ENCODE peak calls at places on chromosomes 13 and 19, in five cellular contexts. D, P, S, F and M are unnamed samples.

GRCh38 chr13:52345048-52345447 is 60.9 kb downstream of the THSD1 start:
- DNase-seq in S (no peak), D (no peak), F (no peak), P (no peak), M (no peak)

GRCh38 chr13:99380921-99381645 is 73.9 kb upstream of the GPR183 start:
- DNase-seq in P (no peak), S (peak), D (no peak), F (no peak), M (peak)

GRCh38 chr13:46812398-46812797 is 15.4 kb upstream of the ESD start:
- DNase-seq in S (no peak), F (no peak), P (no peak), D (no peak), M (no peak)

GRCh38 chr13:24005711-24006281 is 108.5 kb upstream of the C1QTNF9B start:
- DNase-seq in S (no peak), P (no peak), D (no peak), F (no peak), M (peak)

GRCh38 chr19:5644051-5644450 is 21.2 kb downstream of the SAFB start:
- DNase-seq in P (no peak), F (no peak), D (no peak), S (no peak), M (no peak)

GRCh38 chr19:4393947-4394590 is 6.3 kb downstream of the SH3GL1 start:
- DNase-seq in D (no peak), F (peak), S (no peak), P (peak), M (no peak)

GRCh38 chr19:16849168-16849567 is 20.0 kb downstream of the SIN3B start:
- DNase-seq in S (no peak), D (no peak), F (no peak), P (no peak), M (no peak)

GRCh38 chr13:76937416-76937815 is 10.9 kb upstream of the ACOD1 start:
- DNase-seq in F (no peak), P (no peak), D (peak), S (no peak), M (no peak)

GRCh38 chr13:20359335-20359734 is 127.2 kb upstream of the GJB6 start:
- DNase-seq in S (no peak), D (no peak), F (no peak), P (no peak), M (no peak)

GRCh38 chr19:28386080-28386869 is 826.7 kb downstream of the UQCRFS1 start:
- DNase-seq in P (no peak), F (no peak), S (no peak), D (no peak), M (no peak)

GRCh38 chr19:39265321-39265916 is 2.8 kb upstream of the IFNL2 start:
- DNase-seq in F (no peak), P (no peak), S (no peak), D (no peak), M (no peak)

GRCh38 chr13:100128373-100128772 is 39.5 kb downstream of the PCCA start:
- DNase-seq in D (peak), F (no peak), S (no peak), P (no peak), M (no peak)

GRCh38 chr19:31962565-31962996 is 382.8 kb upstream of the ZNF507 start:
- DNase-seq in D (no peak), S (no peak), F (no peak), P (no peak), M (no peak)

GRCh38 chr13:77002590-77003190 is 10.8 kb downstream of the CLN5 start:
- DNase-seq in P (peak), D (peak), S (no peak), F (no peak), M (no peak)

GRCh38 chr13:49112782-49113525 is 107.2 kb upstream of the MLNR start:
- DNase-seq in F (no peak), D (no peak), S (no peak), P (no peak), M (no peak)

GRCh38 chr13:94009696-94010095 is 469.8 kb downstream of the DCT start:
- DNase-seq in F (no peak), D (no peak), S (no peak), P (no peak), M (no peak)

GRCh38 chr19:57269515-57270250 is 10.6 kb upstream of the ZNF460 start:
- DNase-seq in D (peak), S (no peak), P (no peak), F (no peak), M (no peak)

GRCh38 chr19:35027851-35028599 is 2.2 kb upstream of the SCN1B start:
- DNase-seq in D (no peak), F (no peak), P (no peak), S (no peak), M (no peak)

GRCh38 chr19:58009666-58010301 is 7.2 kb upstream of the ZNF606 start:
- DNase-seq in S (peak), F (peak), D (peak), P (peak), M (peak)

GRCh38 chr13:113345486-113345885 is 18.4 kb downstream of the GRTP1 start:
- DNase-seq in P (no peak), S (no peak), D (no peak), F (no peak), M (no peak)

GRCh38 chr13:59658027-59658735 is 505.5 kb downstream of the DIAPH3 start:
- DNase-seq in S (no peak), F (no peak), D (no peak), P (no peak), M (no peak)

GRCh38 chr19:7860902-7861618 is 13.1 kb downstream of the PRR36 start:
- DNase-seq in P (no peak), S (no peak), D (no peak), F (no peak), M (no peak)

GRCh38 chr19:7862413-7862951 is 11.7 kb downstream of the PRR36 start:
- DNase-seq in D (peak), S (peak), F (peak), P (peak), M (peak)

GRCh38 chr19:7863157-7863970 is 10.8 kb downstream of the PRR36 start:
- DNase-seq in F (peak), S (no peak), P (peak), D (no peak), M (no peak)

GRCh38 chr19:7860166-7860901 is 13.9 kb downstream of the PRR36 start:
- DNase-seq in F (no peak), P (no peak), D (no peak), S (no peak), M (no peak)

GRCh38 chr19:7861619-7862412 is 12.4 kb downstream of the PRR36 start:
- DNase-seq in F (no peak), S (no peak), D (no peak), P (no peak), M (no peak)
- TF ChIP-seq CTCF in F (no peak), S (peak), D (no peak), P (no peak), M (no peak)

GRCh38 chr19:772730-773436 is 22.0 kb downstream of the MISP start:
- DNase-seq in F (no peak), S (no peak), D (peak), P (peak), M (no peak)

GRCh38 chr19:769610-770009 is 18.7 kb downstream of the MISP start:
- DNase-seq in D (peak), F (no peak), P (no peak), S (no peak), M (no peak)

GRCh38 chr19:772043-772442 is 21.1 kb downstream of the MISP start:
- DNase-seq in F (no peak), S (no peak), P (no peak), D (no peak), M (no peak)

GRCh38 chr19:768424-768823 is 17.5 kb downstream of the MISP start:
- DNase-seq in S (no peak), D (peak), F (no peak), P (peak), M (no peak)

GRCh38 chr19:771332-771785 is 20.4 kb downstream of the MISP start:
- DNase-seq in S (peak), F (no peak), P (peak), D (peak), M (peak)
- TF ChIP-seq CTCF in S (no peak), F (peak), P (peak), D (peak), M (no peak)

DNA sequence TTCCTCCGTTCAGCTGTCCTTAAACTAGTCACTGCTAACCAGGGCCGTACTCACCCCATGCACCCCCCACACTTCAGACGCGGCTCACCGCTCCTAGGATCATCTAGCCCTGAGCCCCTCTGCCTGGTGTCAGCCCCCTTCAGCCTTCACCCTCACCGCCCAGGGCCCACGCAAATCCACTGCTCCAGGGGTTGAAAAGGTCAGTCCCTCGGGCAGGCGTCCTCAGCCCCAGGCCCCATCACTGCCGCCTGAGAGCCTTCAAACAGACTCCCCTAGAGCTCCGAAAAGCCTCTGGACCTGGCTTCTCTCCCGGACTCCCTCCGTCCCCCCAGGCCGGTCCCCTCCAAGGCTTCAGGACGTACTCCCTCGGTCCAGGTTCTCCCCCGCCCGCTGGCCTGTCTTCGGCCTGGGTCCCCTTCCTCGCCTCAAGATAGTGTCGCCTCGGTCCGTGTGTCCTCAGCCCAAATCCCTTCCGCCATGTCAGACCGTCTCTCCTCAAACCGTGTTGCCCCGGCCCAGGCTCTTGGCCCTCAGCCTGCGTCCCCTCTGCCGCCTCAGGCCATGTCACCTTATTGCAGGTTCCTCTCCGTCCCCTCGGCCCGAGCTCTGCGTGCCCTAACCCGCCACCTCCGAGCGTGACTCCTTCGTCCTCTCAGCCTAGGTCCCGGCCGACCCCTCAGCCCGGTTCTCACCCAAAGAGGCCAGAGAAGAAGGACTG is 553 bp downstream of the NAPA start:
- DNase-seq in D (peak), S (no peak), P (no peak), F (no peak), M (no peak)
- TF ChIP-seq CTCF in D (no peak), S (no peak), P (no peak), F (no peak), M (no peak)

GRCh38 chr19:1744133-1744665 is 9.1 kb upstream of the ONECUT3 start:
- DNase-seq in S (no peak), P (no peak), D (no peak), F (no peak), M (no peak)

GRCh38 chr19:1742989-1743696 is 10.2 kb upstream of the ONECUT3 start:
- DNase-seq in F (no peak), D (no peak), S (no peak), P (no peak), M (no peak)

GRCh38 chr19:1746401-1747284 is 6.7 kb upstream of the ONECUT3 start:
- DNase-seq in S (no peak), D (no peak), F (no peak), P (no peak), M (no peak)

GRCh38 chr19:1745589-1746031 is 7.7 kb upstream of the ONECUT3 start:
- DNase-seq in D (no peak), P (no peak), F (no peak), S (no peak), M (no peak)

DNA sequence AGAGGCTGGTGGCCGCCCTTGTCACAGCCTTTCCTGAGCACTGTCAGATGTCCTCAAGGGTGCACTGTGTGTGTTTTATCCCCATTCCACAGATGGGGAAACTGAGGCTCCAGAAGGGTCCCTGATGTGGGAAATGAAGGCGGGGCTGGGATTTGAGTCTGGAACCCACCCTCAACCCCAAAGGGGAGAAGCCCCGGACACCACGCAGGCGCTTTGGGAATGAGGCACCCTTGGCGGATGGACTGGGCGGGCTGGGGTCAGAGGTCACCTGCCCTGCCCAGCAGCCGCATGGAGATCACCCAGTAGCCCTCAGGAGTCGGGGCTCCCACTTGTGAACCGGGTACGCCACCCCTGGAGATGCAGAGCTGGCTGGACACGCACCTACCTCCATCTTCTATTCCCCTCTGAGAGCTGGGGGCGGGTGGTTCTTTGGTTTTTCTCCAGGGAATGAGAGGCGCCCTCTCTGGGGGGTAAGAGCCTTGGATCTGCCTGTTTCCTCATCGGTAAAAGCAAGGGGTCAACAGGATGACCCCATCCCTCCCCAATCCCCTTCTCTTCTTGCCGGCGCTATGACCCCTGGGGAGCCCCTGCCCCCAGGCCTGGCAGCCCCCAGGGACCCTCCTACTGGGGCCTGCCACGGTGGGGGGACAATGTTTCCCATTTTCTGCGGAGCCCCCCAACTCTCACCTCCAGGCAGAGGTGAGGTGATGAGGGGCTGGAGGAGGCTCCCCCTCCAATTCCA is 8.3 kb upstream of the ONECUT3 start:
- DNase-seq in P (no peak), F (no peak), D (no peak), S (no peak), M (no peak)
- TF ChIP-seq CTCF in P (no peak), F (no peak), D (no peak), S (no peak), M (no peak)